ENCODE peak calls at places on chromosomes 11 and 22, in four cellular contexts. X is psoas muscle, T is astrocyte of the spinal cord, C is Calu3. K is an unnamed sample.

GRCh38 chr22:43477966-43478365 is 66.2 kb downstream of the MPPED1 start:
- DNase-seq in X (no peak), T (no peak), C (no peak), K (no peak)

GRCh38 chr11:16924462-16924825 is 89.8 kb downstream of the PLEKHA7 start:
- DNase-seq in X (no peak), T (no peak), C (no peak), K (peak)

GRCh38 chr22:17891427-17892167 is 117.3 kb upstream of the BID start:
- DNase-seq in X (peak), T (no peak), C (no peak), K (no peak)

GRCh38 chr22:29784451-29785361 is 17.5 kb downstream of the UQCR10 start:
- DNase-seq in X (no peak), T (no peak), C (no peak), K (no peak)

GRCh38 chr11:128831781-128832497 is 35.2 kb downstream of the KCNJ1 start:
- DNase-seq in X (no peak), T (no peak), C (no peak), K (peak)

GRCh38 chr11:16737860-16738197 is 618 bp upstream of the C11orf58 start:
- DNase-seq in X (no peak), T (no peak), C (no peak), K (no peak)

GRCh38 chr11:119629834-119630624 is 99.0 kb downstream of the NECTIN1 start:
- DNase-seq in X (peak), T (no peak), C (no peak), K (no peak)

GRCh38 chr22:38173156-38173906 is 8.3 kb downstream of the PLA2G6 start:
- DNase-seq in X (no peak), T (no peak), C (no peak), K (no peak)

GRCh38 chr22:37784829-37785495 is 22.8 kb upstream of the GCAT start:
- DNase-seq in X (no peak), T (no peak), C (peak), K (no peak)

GRCh38 chr22:25900880-25901279 is 158.9 kb downstream of the MYO18B start:
- DNase-seq in X (peak), T (no peak), C (no peak), K (no peak)

GRCh38 chr11:21931436-21932101 is 261.3 kb upstream of the ANO5 start:
- DNase-seq in X (no peak), T (no peak), C (no peak), K (no peak)

GRCh38 chr22:48084041-48084748 is 1321.7 kb downstream of the TBC1D22A start:
- DNase-seq in X (no peak), T (no peak), C (no peak), K (peak)

GRCh38 chr11:115715371-115715770 is 211.2 kb upstream of the CADM1 start:
- DNase-seq in X (no peak), T (no peak), C (no peak), K (no peak)

GRCh38 chr11:111913997-111914396 is 1.5 kb downstream of the HSPB2 start:
- DNase-seq in X (peak), T (peak), C (no peak), K (no peak)

GRCh38 chr11:118522571-118523072 is 4.7 kb upstream of the TTC36 start:
- DNase-seq in X (no peak), T (peak), C (peak), K (no peak)

GRCh38 chr22:48045369-48045768 is 1282.9 kb downstream of the TBC1D22A start:
- DNase-seq in X (no peak), T (no peak), C (no peak), K (peak)

GRCh38 chr11:131470526-131470925 is 100.1 kb downstream of the NTM start:
- DNase-seq in X (no peak), T (no peak), C (no peak), K (no peak)

GRCh38 chr11:77284476-77285468 is 16.7 kb downstream of the GDPD4 start:
- DNase-seq in X (no peak), T (no peak), C (no peak), K (no peak)

GRCh38 chr11:73012121-73012863 is 129.8 kb downstream of the FCHSD2 start:
- DNase-seq in X (no peak), T (peak), C (no peak), K (no peak)

GRCh38 chr11:73004088-73004487 is 138.0 kb downstream of the FCHSD2 start:
- DNase-seq in X (no peak), T (no peak), C (no peak), K (no peak)

GRCh38 chr11:73013021-73013420 is 129.1 kb downstream of the FCHSD2 start:
- DNase-seq in X (no peak), T (no peak), C (no peak), K (no peak)

GRCh38 chr11:73011126-73011817 is 130.8 kb downstream of the FCHSD2 start:
- DNase-seq in X (no peak), T (no peak), C (no peak), K (no peak)

GRCh38 chr11:73009972-73010371 is 132.1 kb downstream of the FCHSD2 start:
- DNase-seq in X (no peak), T (no peak), C (no peak), K (no peak)
- TF ChIP-seq CTCF in X (no peak), T (no peak), C (no peak), K (no peak)

GRCh38 chr11:122293298-122294023 is 177.4 kb upstream of the BLID start:
- DNase-seq in X (no peak), T (no peak), C (no peak), K (no peak)
- TF ChIP-seq CTCF in X (peak), T (peak), C (no peak), K (no peak)

GRCh38 chr11:1553808-1554594 is 18.1 kb downstream of the DUSP8 start:
- DNase-seq in X (no peak), T (no peak), C (peak), K (no peak)
- TF ChIP-seq CTCF in X (no peak), T (no peak), C (peak), K (no peak)

GRCh38 chr22:23376256-23376655 is 195.9 kb downstream of the BCR start:
- DNase-seq in X (no peak), T (no peak), C (no peak), K (peak)
- TF ChIP-seq CTCF in X (no peak), T (peak), C (no peak), K (peak)

GRCh38 chr22:28171135-28171534 is 252.1 kb upstream of the PITPNB start:
- DNase-seq in X (no peak), T (peak), C (no peak), K (no peak)
- TF ChIP-seq CTCF in X (no peak), T (no peak), C (no peak), K (no peak)

GRCh38 chr11:61586792-61587430 is 6.0 kb upstream of the SYT7 start:
- DNase-seq in X (no peak), T (no peak), C (no peak), K (no peak)

GRCh38 chr11:61587541-61587941 is 6.7 kb upstream of the SYT7 start:
- DNase-seq in X (peak), T (no peak), C (peak), K (no peak)

GRCh38 chr11:61585115-61585514 is 4.2 kb upstream of the SYT7 start:
- DNase-seq in X (no peak), T (no peak), C (no peak), K (no peak)

GRCh38 chr11:61589961-61590360 is 9.1 kb upstream of the SYT7 start:
- DNase-seq in X (no peak), T (no peak), C (no peak), K (no peak)

GRCh38 chr11:61587951-61588695 is 7.2 kb upstream of the SYT7 start:
- DNase-seq in X (peak), T (no peak), C (peak), K (peak)
- TF ChIP-seq CTCF in X (peak), T (peak), C (no peak), K (no peak)

GRCh38 chr22:39306456-39307361 is 12.7 kb downstream of the RPL3 start:
- DNase-seq in X (no peak), T (no peak), C (peak), K (peak)

GRCh38 chr22:39309881-39310714 is 9.3 kb downstream of the RPL3 start:
- DNase-seq in X (no peak), T (no peak), C (no peak), K (no peak)

GRCh38 chr22:39311592-39312400 is 7.6 kb downstream of the RPL3 start:
- DNase-seq in X (no peak), T (no peak), C (no peak), K (no peak)

GRCh38 chr22:39309364-39309861 is 10.0 kb downstream of the RPL3 start:
- DNase-seq in X (no peak), T (no peak), C (peak), K (no peak)

GRCh38 chr22:39308614-39309363 is 10.6 kb downstream of the RPL3 start:
- DNase-seq in X (peak), T (peak), C (peak), K (no peak)
- TF ChIP-seq CTCF in X (no peak), T (peak), C (no peak), K (peak)

GRCh38 chr11:24704716-24705115 is 207.9 kb downstream of the LUZP2 start:
- DNase-seq in X (no peak), T (no peak), C (no peak), K (no peak)
- TF ChIP-seq CTCF in X (no peak), T (no peak), C (no peak), K (no peak)

DNA sequence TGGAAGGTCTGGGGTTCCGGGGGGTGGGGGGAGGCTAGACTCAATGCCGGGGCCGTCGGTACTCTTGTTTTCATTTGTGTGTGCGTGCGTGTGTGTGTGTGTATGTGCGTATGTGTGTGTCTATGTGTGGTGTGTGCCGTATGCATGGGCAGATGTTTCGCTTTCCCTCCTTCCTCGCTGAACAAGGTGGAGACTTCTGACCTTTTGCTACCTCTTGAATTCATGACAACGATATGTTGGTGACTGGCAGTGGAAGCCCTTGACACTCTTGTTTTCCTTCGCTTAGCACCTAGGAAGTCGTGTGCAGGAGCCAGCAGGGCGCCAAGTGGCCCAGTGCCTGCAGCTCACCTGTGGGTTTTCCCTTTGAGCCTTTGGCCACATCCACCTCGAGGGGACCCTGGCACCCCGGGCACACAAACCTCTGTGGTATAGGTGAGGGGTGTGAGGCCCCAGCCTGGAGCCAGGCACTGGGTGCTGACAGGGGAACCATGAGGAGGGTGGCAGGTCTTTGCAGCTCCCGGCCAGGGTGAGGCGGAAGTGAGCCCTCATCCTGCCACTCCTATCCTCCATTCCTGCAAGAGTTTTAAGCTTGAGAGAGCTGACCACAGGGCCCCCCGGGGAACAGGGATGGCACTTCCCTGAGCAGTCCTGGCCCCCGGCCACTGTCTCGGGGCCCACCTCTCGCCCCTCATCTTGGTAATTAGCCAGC is 19.3 kb upstream of the TMEM191C start:
- DNase-seq in X (peak), T (no peak), C (no peak), K (no peak)
- TF ChIP-seq CTCF in X (no peak), T (peak), C (no peak), K (no peak)

K was measured in GM13976.